ENCODE peak calls at places on chromosomes 6 and 20, in seven cellular contexts. Z, H, B, S, L, I and O are unnamed samples.
A peak's percentile ranks its signal among the peaks of the same experiment; 100 is the strongest.

GRCh38 chr20:32052792-32053362 is 835 bp downstream of the HCK start:
- DNase-seq in Z (no peak), H (peak; percentile 74), B (peak; percentile 85), S (peak; percentile 42), L (no peak), I (no peak), O (peak; percentile 72)

GRCh38 chr6:89411269-89412070 is 603 bp downstream of the RRAGD start:
- DNase-seq in Z (no peak), H (peak; percentile 65), B (peak; percentile 65), S (peak; percentile 83), L (peak; percentile 58), I (peak; percentile 28), O (peak; percentile 68)

GRCh38 chr20:19757487-19757972 is 528 bp upstream of the RIN2 start:
- DNase-seq in Z (peak; percentile 70), H (no peak), B (no peak), S (peak; percentile 86), L (peak; percentile 94), I (peak; percentile 63), O (peak; percentile 59)

GRCh38 chr6:169453221-169453620 is 199.6 kb upstream of the THBS2 start:
- DNase-seq in Z (no peak), H (no peak), B (no peak), S (no peak), L (no peak), I (no peak), O (no peak)

GRCh38 chr6:27073441-27073840 is 174.1 kb upstream of the PRSS16 start:
- DNase-seq in Z (no peak), H (no peak), B (no peak), S (no peak), L (no peak), I (no peak), O (no peak)

GRCh38 chr6:51960419-51960818 is 127.0 kb downstream of the PKHD1 start:
- DNase-seq in Z (no peak), H (no peak), B (no peak), S (no peak), L (no peak), I (no peak), O (no peak)

GRCh38 chr20:19083136-19083621 is 129.3 kb upstream of the SLC24A3 start:
- DNase-seq in Z (no peak), H (no peak), B (no peak), S (no peak), L (no peak), I (no peak), O (no peak)

GRCh38 chr6:163872335-163872734 is 457.8 kb downstream of the QKI start:
- DNase-seq in Z (peak; percentile 98), H (no peak), B (no peak), S (no peak), L (no peak), I (no peak), O (no peak)

GRCh38 chr6:37488464-37488863 is 11.2 kb downstream of the CCDC167 start:
- DNase-seq in Z (no peak), H (no peak), B (no peak), S (no peak), L (no peak), I (no peak), O (no peak)

GRCh38 chr6:37487891-37488290 is 11.8 kb downstream of the CCDC167 start:
- DNase-seq in Z (no peak), H (no peak), B (no peak), S (no peak), L (no peak), I (no peak), O (no peak)

GRCh38 chr6:37491161-37491829 is 8.4 kb downstream of the CCDC167 start:
- DNase-seq in Z (no peak), H (no peak), B (no peak), S (no peak), L (no peak), I (no peak), O (no peak)

GRCh38 chr6:37490466-37491015 is 9.2 kb downstream of the CCDC167 start:
- DNase-seq in Z (no peak), H (no peak), B (no peak), S (no peak), L (no peak), I (no peak), O (no peak)

GRCh38 chr6:37489697-37490336 is 9.9 kb downstream of the CCDC167 start:
- DNase-seq in Z (no peak), H (no peak), B (no peak), S (no peak), L (peak; percentile 51), I (no peak), O (no peak)
- TF ChIP-seq CTCF in Z (peak; percentile 21), H (peak; percentile 29), B (no peak), S (no peak), L (no peak), I (no peak), O (peak; percentile 23)

GRCh38 chr6:157226761-157227160 is 96.6 kb downstream of the TMEM242 start:
- DNase-seq in Z (no peak), H (no peak), B (no peak), S (no peak), L (no peak), I (no peak), O (no peak)

GRCh38 chr6:157229219-157229607 is 94.1 kb downstream of the TMEM242 start:
- DNase-seq in Z (no peak), H (no peak), B (no peak), S (no peak), L (no peak), I (no peak), O (no peak)

GRCh38 chr6:157227202-157228166 is 95.8 kb downstream of the TMEM242 start:
- DNase-seq in Z (no peak), H (no peak), B (no peak), S (no peak), L (no peak), I (no peak), O (no peak)

GRCh38 chr6:157229733-157230132 is 93.6 kb downstream of the TMEM242 start:
- DNase-seq in Z (no peak), H (no peak), B (no peak), S (peak; percentile 47), L (no peak), I (no peak), O (no peak)

DNA sequence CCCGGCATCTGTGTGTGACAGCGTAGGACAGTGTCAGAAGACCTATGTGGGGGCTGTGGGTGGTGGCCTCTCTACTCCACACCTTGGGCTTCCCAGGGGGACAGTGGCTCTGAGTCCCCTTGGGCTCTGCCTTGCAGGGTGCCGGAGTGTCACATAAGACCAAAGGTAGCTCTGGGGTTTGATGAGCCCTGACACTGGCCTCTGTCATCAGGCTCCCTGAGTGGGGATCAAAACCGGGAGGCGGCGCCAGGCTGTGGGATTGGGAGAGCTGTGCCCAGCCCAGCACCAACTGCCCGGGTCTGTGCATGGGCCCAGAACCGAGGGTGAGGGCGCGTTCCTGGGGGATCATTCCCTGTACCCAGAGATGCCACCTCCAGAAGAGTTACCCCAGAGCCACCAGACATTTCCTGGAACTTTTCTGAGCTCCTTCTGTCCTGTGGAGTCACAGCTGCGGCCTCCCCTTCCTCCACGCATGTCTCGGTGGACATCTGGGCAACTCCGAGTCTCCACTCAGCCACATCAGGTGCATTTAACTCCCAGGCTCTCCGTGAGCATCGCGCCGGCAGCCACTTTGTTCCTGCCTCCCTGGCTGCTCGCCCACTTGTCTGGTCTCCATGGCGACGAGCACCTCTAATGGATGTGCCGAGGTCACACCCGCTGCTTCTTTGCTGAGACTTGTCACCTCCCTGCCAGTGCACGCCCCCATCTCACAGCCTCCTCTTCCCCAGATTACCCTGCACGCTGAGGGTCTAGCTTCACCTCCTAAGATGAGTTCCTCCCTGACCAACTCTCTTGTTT is 94.7 kb downstream of the TMEM242 start:
- DNase-seq in Z (no peak), H (no peak), B (no peak), S (peak; percentile 79), L (no peak), I (no peak), O (no peak)
- TF ChIP-seq CTCF in Z (no peak), H (no peak), B (no peak), S (no peak), L (no peak), I (no peak), O (no peak)

DNA sequence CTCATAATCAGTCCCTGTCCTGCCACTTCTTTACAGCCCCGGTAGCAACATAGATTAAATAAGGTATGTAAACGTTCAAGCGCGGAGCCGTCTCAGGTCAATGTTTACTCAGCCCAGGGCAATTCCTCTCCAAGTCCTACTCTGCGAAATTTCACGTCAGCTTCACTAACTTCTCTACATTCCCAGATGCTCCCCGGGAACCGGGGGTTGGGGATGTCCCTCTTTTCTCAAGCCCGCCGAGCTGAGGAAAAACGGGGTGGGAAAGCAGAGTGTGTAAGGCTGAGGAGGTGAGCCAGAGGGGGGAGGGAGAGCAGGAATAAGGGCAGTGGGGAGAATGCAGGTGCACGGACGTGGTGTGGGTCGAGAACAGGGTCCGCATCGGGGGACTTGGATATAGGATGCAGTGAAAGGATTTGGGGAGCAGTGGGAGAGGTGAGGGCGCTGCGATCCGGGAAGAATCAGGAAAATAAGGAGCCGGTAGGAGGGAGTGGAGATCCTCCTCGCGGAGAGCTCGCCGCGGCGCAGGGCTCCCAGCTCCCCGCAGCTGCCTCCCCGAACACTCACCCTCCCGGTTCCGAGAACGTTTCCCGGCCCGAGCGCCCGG is 469 bp upstream of the TP53INP2 start:
- DNase-seq in Z (peak; percentile 37), H (no peak), B (no peak), S (peak; percentile 33), L (no peak), I (no peak), O (no peak)
- TF ChIP-seq CTCF in Z (no peak), H (no peak), B (no peak), S (no peak), L (no peak), I (no peak), O (no peak)

GRCh38 chr20:17531537-17532025 is 402 bp upstream of the BFSP1 start:
- DNase-seq in Z (no peak), H (no peak), B (no peak), S (no peak), L (no peak), I (no peak), O (no peak)

GRCh38 chr20:17533396-17533795 is 2.2 kb upstream of the BFSP1 start:
- DNase-seq in Z (peak; percentile 60), H (no peak), B (peak; percentile 63), S (peak; percentile 71), L (no peak), I (no peak), O (no peak)

GRCh38 chr20:17530153-17530552 is 1.0 kb downstream of the BFSP1 start:
- DNase-seq in Z (no peak), H (no peak), B (no peak), S (no peak), L (no peak), I (no peak), O (no peak)

GRCh38 chr20:17529586-17529985 is 1.6 kb downstream of the BFSP1 start:
- DNase-seq in Z (no peak), H (no peak), B (no peak), S (no peak), L (no peak), I (no peak), O (no peak)

DNA sequence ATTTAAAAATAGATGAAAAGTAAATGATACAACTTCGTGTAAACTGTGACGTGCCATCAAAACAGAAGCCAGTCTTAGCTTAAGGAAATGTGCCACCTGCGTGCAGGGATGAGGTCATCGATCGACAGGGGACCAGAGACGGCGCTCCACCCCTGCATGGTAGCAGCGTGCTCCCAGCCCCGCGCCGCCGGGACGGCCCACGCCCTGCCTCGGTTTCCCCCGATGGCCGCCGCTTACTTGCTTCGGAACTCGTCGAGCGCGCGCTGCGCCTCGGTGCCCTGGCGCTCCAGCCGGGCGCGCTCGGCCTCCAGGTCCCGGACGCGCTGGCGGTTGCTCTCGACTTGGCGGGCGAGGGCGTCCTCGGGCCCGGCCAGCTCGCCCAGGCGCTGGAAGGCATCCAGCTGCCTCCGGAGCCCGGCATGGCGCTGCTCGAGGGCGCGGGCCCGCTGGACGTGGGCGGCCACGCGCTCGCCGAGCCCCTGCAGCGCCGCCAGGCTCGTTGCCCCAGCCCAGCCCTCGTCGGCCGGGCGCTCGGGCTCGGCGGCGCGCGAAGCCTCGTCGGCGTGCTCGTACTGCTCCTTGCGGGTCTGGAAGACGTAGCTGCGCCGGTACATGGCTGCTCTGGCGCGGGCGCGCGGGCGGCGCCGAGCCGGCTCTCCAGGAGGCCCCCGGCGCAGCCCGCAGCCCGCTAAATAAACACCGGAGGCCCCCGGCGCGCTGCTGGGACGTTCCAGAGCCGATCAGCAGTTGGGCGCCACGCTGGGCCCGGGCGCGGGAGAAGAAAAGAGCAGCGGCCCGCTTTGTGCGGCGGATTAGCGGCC is at the start of gene BFSP1:
- DNase-seq in Z (peak; percentile 52), H (peak; percentile 47), B (peak; percentile 32), S (peak; percentile 96), L (peak; percentile 80), I (peak; percentile 45), O (peak; percentile 61)
- TF ChIP-seq CTCF in Z (no peak), H (no peak), B (no peak), S (no peak), L (no peak), I (no peak), O (no peak)